ENCODE peak calls at places on chromosomes 1 and 21, in five cellular contexts. One of them, this sample, is unnamed. For H3K4me1, the result is how much of the 10 kb centered on the place peaks cover.

GRCh38 chr21:33259428-33259827 is 6.7 kb upstream of the IL10RB start:
- DNase-seq in lower lobe of right lung: no peak
- DNase-seq in left lung: no peak
- DNase-seq in small intestine: no peak
- DNase-seq in psoas muscle: no peak
- DNase-seq in this sample: no peak

GRCh38 chr1:16979475-16980327 is 719 bp downstream of the MFAP2 start:
- DNase-seq in lower lobe of right lung: no peak
- DNase-seq in left lung: no peak
- DNase-seq in small intestine: no peak
- DNase-seq in psoas muscle: no peak
- DNase-seq in this sample: no peak

GRCh38 chr1:210339500-210339899 is 10.8 kb downstream of the HHAT start:
- DNase-seq in lower lobe of right lung: no peak
- DNase-seq in left lung: no peak
- DNase-seq in small intestine: no peak
- DNase-seq in psoas muscle: no peak
- DNase-seq in this sample: no peak

GRCh38 chr1:20481643-20482498 is 4.1 kb downstream of the CAMK2N1 start:
- DNase-seq in lower lobe of right lung: no peak
- DNase-seq in left lung: no peak
- DNase-seq in small intestine: no peak
- DNase-seq in psoas muscle: no peak
- DNase-seq in this sample: no peak

GRCh38 chr1:225917536-225917935 is 6.5 kb downstream of the PYCR2 start:
- DNase-seq in lower lobe of right lung: no peak
- DNase-seq in left lung: no peak
- DNase-seq in small intestine: no peak
- DNase-seq in psoas muscle: no peak
- DNase-seq in this sample: peak

GRCh38 chr1:187067160-187067559 is 238.4 kb downstream of the PLA2G4A start:
- DNase-seq in lower lobe of right lung: no peak
- DNase-seq in left lung: no peak
- DNase-seq in small intestine: no peak
- DNase-seq in psoas muscle: no peak
- DNase-seq in this sample: no peak

GRCh38 chr1:235942979-235943575 is 76.4 kb upstream of the LYST start:
- DNase-seq in lower lobe of right lung: no peak
- DNase-seq in left lung: no peak
- DNase-seq in small intestine: no peak
- DNase-seq in psoas muscle: no peak
- DNase-seq in this sample: no peak

GRCh38 chr1:32966900-32967299 is 2.3 kb upstream of the RNF19B start:
- DNase-seq in lower lobe of right lung: no peak
- DNase-seq in left lung: no peak
- DNase-seq in small intestine: no peak
- DNase-seq in psoas muscle: no peak
- DNase-seq in this sample: no peak

GRCh38 chr21:42059141-42059540 is 12.0 kb upstream of the UMODL1 start:
- DNase-seq in lower lobe of right lung: no peak
- DNase-seq in left lung: no peak
- DNase-seq in small intestine: no peak
- DNase-seq in psoas muscle: no peak
- DNase-seq in this sample: peak

GRCh38 chr1:232344791-232345399 is 285.0 kb downstream of the SIPA1L2 start:
- DNase-seq in lower lobe of right lung: no peak
- DNase-seq in left lung: no peak
- DNase-seq in small intestine: no peak
- DNase-seq in psoas muscle: no peak
- DNase-seq in this sample: no peak

GRCh38 chr21:16305686-16306085 is 575.9 kb downstream of the USP25 start:
- DNase-seq in lower lobe of right lung: no peak
- DNase-seq in left lung: no peak
- DNase-seq in small intestine: no peak
- DNase-seq in psoas muscle: peak
- DNase-seq in this sample: no peak

GRCh38 chr1:228366062-228366850 is 40.4 kb downstream of the TRIM11 start:
- DNase-seq in lower lobe of right lung: peak
- DNase-seq in left lung: peak
- DNase-seq in small intestine: no peak
- DNase-seq in psoas muscle: peak
- DNase-seq in this sample: peak

DNA sequence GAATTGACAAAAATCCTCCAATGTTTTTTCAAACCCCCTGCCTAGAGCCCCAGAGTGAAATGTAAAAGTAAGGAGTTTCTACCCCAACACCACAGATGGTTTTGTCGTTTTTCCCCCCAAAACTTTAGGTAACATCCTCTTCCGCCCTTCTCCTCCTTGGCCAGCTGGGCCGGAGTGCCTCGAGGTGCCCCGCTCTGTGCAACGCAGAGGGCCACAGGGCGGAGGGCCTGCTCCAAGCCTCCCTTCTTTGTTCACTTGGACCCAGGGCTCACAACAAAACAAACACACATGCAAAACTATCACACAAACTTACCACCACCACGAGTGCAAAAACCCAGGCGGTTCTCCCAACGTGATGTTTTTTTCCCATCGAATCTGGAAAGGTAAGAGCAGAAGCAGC is 1.9 kb downstream of the SSBP3 start:
- DNase-seq in lower lobe of right lung: no peak
- DNase-seq in left lung: no peak
- DNase-seq in small intestine: no peak
- DNase-seq in psoas muscle: peak
- DNase-seq in this sample: no peak
- H3K4me3 ChIP-seq in lower lobe of right lung: peak
- H3K4me3 ChIP-seq in left lung: peak
- H3K4me3 ChIP-seq in small intestine: no peak
- H3K4me3 ChIP-seq in psoas muscle: peak
- H3K4me3 ChIP-seq in this sample: no peak

DNA sequence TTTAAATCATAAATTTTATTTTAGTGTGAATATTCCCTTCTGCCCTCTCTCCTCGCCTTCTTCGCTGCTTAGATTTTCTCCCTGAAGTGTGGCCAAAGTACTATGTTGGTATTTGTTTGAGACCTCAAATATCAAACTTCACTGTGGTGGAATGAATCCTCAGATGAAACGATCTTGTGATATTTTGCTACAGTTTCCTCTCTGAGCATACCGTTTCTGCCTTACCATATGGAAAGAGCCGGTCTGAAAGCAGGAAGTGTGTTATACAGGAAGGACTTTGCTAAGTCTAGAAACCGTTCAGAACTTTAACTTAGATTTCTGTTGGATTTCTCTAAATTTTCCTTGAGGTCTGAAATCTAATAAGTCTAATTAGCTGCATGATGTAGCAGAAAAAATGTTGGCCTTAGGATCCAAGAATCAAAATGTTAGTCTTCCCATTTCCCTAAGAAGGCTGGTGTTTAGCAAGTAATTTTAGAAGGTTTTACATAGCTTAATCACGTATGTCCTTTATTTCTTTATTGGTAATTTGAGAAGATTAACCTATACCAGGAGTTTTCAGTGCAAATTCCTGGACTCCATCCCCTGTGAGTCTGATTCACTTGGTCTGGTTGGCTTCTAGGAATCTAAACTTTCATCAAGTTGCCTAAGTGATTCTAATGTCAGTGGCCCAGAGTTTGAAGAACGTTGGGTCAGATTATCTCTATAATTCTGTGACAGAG is 30.7 kb downstream of the SDCCAG8 start:
- DNase-seq in lower lobe of right lung: no peak
- DNase-seq in left lung: no peak
- DNase-seq in small intestine: no peak
- DNase-seq in psoas muscle: no peak
- DNase-seq in this sample: no peak
- H3K27ac ChIP-seq in lower lobe of right lung: peak
- H3K27ac ChIP-seq in left lung: peak
- H3K27ac ChIP-seq in small intestine: peak
- H3K27ac ChIP-seq in psoas muscle: peak
- H3K27ac ChIP-seq in this sample: no peak

GRCh38 chr1:246582301-246583055 is 16.2 kb downstream of the CNST start:
- DNase-seq in lower lobe of right lung: peak
- DNase-seq in left lung: no peak
- DNase-seq in small intestine: peak
- DNase-seq in psoas muscle: no peak
- DNase-seq in this sample: no peak

GRCh38 chr1:246583056-246583440 is 16.8 kb downstream of the CNST start:
- DNase-seq in lower lobe of right lung: no peak
- DNase-seq in left lung: no peak
- DNase-seq in small intestine: no peak
- DNase-seq in psoas muscle: no peak
- DNase-seq in this sample: no peak

GRCh38 chr1:246580497-246581047 is 14.3 kb downstream of the CNST start:
- DNase-seq in lower lobe of right lung: no peak
- DNase-seq in left lung: no peak
- DNase-seq in small intestine: peak
- DNase-seq in psoas muscle: no peak
- DNase-seq in this sample: no peak

GRCh38 chr1:246587032-246587431 is 20.8 kb downstream of the CNST start:
- DNase-seq in lower lobe of right lung: no peak
- DNase-seq in left lung: no peak
- DNase-seq in small intestine: no peak
- DNase-seq in psoas muscle: no peak
- DNase-seq in this sample: no peak

GRCh38 chr1:246583448-246584185 is 17.4 kb downstream of the CNST start:
- DNase-seq in lower lobe of right lung: no peak
- DNase-seq in left lung: no peak
- DNase-seq in small intestine: peak
- DNase-seq in psoas muscle: no peak
- DNase-seq in this sample: no peak
- H3K4me1 ChIP-seq in lower lobe of right lung: half or more
- H3K4me1 ChIP-seq in left lung: half or more
- H3K4me1 ChIP-seq in small intestine: under half
- H3K4me1 ChIP-seq in psoas muscle: half or more
- H3K4me1 ChIP-seq in this sample: under half

DNA sequence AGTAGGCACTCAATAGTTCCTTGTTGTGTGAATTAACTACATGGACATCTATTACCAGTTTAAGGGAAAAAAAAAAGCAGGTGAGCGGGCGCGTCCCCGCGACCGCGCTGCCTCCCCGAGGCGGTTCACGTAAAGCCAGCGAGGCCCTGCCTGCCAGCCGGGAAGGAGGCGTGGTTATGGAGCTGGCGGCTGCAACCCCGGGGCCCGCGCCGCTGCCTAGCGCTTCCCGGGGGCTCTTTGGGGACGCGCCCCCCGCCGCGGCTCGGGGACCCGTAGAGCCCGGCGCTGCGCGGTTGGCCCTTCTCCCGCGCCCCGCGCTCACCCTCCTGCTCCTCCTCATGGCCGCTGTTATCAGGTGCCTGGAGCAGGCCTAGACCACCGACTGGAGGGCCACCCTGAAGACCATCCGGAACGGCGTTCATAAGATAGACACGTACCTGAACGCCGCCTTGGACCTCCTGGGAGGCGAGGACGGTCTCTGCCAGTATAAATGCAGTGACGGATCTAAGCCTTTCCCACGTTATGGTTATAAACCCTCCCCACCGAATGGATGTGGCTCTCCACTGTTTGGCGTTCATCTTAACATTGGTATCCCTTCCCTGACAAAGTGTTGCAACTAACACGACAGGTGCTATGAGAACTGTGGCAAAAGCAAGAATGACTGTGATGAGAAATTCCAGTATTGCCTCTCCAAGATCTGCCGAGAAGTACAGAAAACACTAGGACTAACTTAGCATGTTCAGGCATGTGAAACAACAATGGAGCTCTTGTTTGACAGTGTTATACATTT is 2.6 kb upstream of the CC2D1B start:
- DNase-seq in lower lobe of right lung: peak
- DNase-seq in left lung: peak
- DNase-seq in small intestine: peak
- DNase-seq in psoas muscle: peak
- DNase-seq in this sample: peak
- H3K4me3 ChIP-seq in lower lobe of right lung: peak
- H3K4me3 ChIP-seq in left lung: peak
- H3K4me3 ChIP-seq in small intestine: peak
- H3K4me3 ChIP-seq in psoas muscle: peak
- H3K4me3 ChIP-seq in this sample: peak

GRCh38 chr1:215767761-215768160 is 200.7 kb downstream of the KCTD3 start:
- DNase-seq in lower lobe of right lung: no peak
- DNase-seq in left lung: no peak
- DNase-seq in small intestine: no peak
- DNase-seq in psoas muscle: no peak
- DNase-seq in this sample: no peak
- H3K27ac ChIP-seq in lower lobe of right lung: no peak
- H3K27ac ChIP-seq in left lung: no peak
- H3K27ac ChIP-seq in small intestine: no peak
- H3K27ac ChIP-seq in psoas muscle: no peak
- H3K27ac ChIP-seq in this sample: no peak

DNA sequence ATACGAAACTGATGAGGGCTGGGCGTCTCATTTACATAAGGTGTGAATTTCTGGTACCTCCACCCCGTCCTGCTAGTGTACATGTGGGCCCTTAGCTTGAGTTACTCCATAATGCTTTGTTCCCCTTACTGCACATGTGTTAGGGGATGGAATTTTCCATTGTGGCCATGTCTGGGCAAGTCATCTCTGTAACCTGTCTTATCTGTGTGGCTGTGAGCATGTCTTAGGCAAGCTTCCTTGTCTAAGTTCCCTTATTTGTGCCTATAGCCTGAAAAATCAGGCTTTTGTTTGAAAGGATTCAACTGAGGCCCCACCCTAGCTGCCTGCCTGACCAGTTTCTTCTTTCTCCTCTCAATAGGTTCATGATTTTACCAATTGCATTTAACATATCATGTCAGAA is 184.2 kb downstream of the RASAL2 start:
- DNase-seq in lower lobe of right lung: no peak
- DNase-seq in left lung: no peak
- DNase-seq in small intestine: no peak
- DNase-seq in psoas muscle: no peak
- DNase-seq in this sample: no peak
- H3K4me1 ChIP-seq in lower lobe of right lung: half or more
- H3K4me1 ChIP-seq in left lung: half or more
- H3K4me1 ChIP-seq in small intestine: under half
- H3K4me1 ChIP-seq in psoas muscle: under half
- H3K4me1 ChIP-seq in this sample: under half

DNA sequence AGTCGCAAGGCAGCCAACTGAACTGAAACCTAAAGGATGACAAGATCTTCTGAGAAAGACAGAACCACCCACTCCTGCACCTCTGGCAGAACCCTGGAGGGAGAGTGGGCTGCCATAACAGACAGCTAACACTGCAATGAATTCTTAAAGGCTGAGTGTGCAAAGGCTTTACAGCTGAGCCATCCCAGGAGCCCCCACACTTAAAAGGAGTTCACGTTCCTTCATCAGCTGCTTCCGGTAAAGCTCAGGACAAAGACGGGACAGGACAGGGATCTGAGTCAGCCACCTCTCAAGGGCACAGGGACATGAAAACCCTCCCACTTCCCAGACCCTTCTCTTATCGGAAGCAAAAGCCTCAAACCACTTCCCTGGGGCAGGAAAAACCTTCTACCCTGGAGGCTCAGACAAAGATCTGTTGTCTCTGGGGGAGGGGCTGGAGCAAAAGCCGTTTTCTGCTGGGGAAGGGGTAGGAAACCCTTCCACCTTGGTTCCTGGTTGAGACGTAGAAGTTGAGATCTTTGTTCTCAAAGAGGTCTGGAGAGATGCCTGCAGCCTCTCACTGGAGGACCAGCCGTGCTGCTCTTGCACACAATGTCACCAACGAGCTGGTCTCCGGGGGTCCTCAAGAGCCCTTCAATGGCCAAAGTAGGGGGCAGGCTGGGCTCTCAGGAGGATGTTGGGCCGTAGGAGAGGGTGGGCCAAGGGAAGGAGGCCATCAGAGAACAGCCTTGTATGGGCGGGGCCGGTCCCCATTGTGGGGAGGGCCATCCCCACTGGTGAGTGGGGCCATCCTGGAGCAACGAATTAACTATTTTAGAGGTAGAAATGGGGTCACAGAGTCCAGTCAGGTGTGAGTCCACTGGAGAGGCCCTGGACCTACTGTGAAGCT is 452.4 kb downstream of the PTPRU start:
- DNase-seq in lower lobe of right lung: no peak
- DNase-seq in left lung: no peak
- DNase-seq in small intestine: no peak
- DNase-seq in psoas muscle: peak
- DNase-seq in this sample: no peak
- H3K4me3 ChIP-seq in lower lobe of right lung: no peak
- H3K4me3 ChIP-seq in left lung: no peak
- H3K4me3 ChIP-seq in small intestine: no peak
- H3K4me3 ChIP-seq in psoas muscle: no peak
- H3K4me3 ChIP-seq in this sample: no peak